ENCODE peak calls at places on chromosomes 11 and 22, in nine cellular contexts. N is effector memory CD4-positive, alpha-beta T cell; B is psoas muscle; H is right lobe of liver; C is body of pancreas; S is endothelial cell of umbilical vein; D is pancreas; G is adrenal gland; W is mesenchymal stem cell. R is an unnamed sample.

GRCh38 chr11:75524576-75525432 is 937 bp downstream of the GDPD5 start:
- DNase-seq in S (peak), G (no peak), C (peak), B (no peak), D (peak), N (peak), W (no peak), H (no peak), R (no peak)

GRCh38 chr22:22818202-22818538 is 69.4 kb upstream of the IGLL5 start:
- DNase-seq in B (no peak), H (no peak), N (no peak), C (no peak), W (no peak), S (no peak), D (no peak), G (no peak), R (no peak)

GRCh38 chr11:36469881-36470802 is 39.9 kb downstream of the TRAF6 start:
- DNase-seq in S (no peak), C (no peak), N (no peak), H (no peak), G (no peak), B (no peak), D (no peak), W (peak), R (no peak)

GRCh38 chr11:1336836-1337646 is 27.6 kb upstream of the TOLLIP start:
- DNase-seq in C (no peak), N (peak), H (peak), D (peak), B (peak), S (no peak), W (no peak), G (peak), R (no peak)

GRCh38 chr11:93476796-93477195 is 66.4 kb downstream of the SMCO4 start:
- DNase-seq in W (peak), C (no peak), H (no peak), D (no peak), N (no peak), B (no peak), S (no peak), G (no peak), R (peak)

GRCh38 chr11:66881436-66881835 is 24.6 kb downstream of the LRFN4 start:
- DNase-seq in G (no peak), D (peak), N (no peak), C (no peak), W (no peak), S (no peak), B (no peak), H (no peak), R (no peak)

GRCh38 chr22:20298110-20298802 is 21.6 kb downstream of the DGCR6L start:
- DNase-seq in G (no peak), H (no peak), D (peak), C (no peak), S (no peak), W (no peak), N (no peak), B (no peak), R (no peak)

GRCh38 chr11:14746857-14747256 is 103.3 kb downstream of the PDE3B start:
- DNase-seq in N (no peak), G (no peak), C (no peak), S (no peak), W (no peak), D (no peak), H (no peak), B (no peak), R (no peak)

GRCh38 chr11:131522851-131523250 is 152.4 kb downstream of the NTM start:
- DNase-seq in W (no peak), B (no peak), D (no peak), G (no peak), N (no peak), C (no peak), H (no peak), S (no peak), R (no peak)

GRCh38 chr11:114685097-114685496 is 6.8 kb downstream of the NXPE2 start:
- DNase-seq in B (no peak), W (no peak), G (no peak), H (no peak), D (no peak), N (no peak), C (no peak), S (no peak), R (no peak)

GRCh38 chr11:112748713-112749481 is 212.3 kb upstream of the NCAM1 start:
- DNase-seq in N (no peak), G (no peak), D (no peak), B (no peak), W (no peak), H (no peak), S (no peak), C (no peak), R (no peak)

GRCh38 chr22:38756631-38757463 is 1.0 kb upstream of the SUN2 start:
- DNase-seq in W (no peak), B (no peak), H (no peak), G (no peak), N (no peak), S (peak), D (no peak), C (peak), R (no peak)

GRCh38 chr22:28108851-28109250 is 189.8 kb upstream of the PITPNB start:
- DNase-seq in N (no peak), H (no peak), S (no peak), W (no peak), G (no peak), D (no peak), C (no peak), B (no peak), R (no peak)

GRCh38 chr22:28105396-28105795 is 186.3 kb upstream of the PITPNB start:
- DNase-seq in D (no peak), G (no peak), C (no peak), H (no peak), N (no peak), W (peak), B (no peak), S (no peak), R (no peak)

GRCh38 chr22:28103596-28103995 is 184.5 kb upstream of the PITPNB start:
- DNase-seq in H (no peak), W (no peak), C (no peak), B (no peak), S (no peak), D (no peak), G (no peak), N (no peak), R (no peak)

GRCh38 chr22:28106601-28107000 is 187.5 kb upstream of the PITPNB start:
- DNase-seq in W (no peak), N (no peak), S (no peak), C (no peak), B (no peak), H (no peak), G (no peak), D (no peak), R (no peak)

DNA sequence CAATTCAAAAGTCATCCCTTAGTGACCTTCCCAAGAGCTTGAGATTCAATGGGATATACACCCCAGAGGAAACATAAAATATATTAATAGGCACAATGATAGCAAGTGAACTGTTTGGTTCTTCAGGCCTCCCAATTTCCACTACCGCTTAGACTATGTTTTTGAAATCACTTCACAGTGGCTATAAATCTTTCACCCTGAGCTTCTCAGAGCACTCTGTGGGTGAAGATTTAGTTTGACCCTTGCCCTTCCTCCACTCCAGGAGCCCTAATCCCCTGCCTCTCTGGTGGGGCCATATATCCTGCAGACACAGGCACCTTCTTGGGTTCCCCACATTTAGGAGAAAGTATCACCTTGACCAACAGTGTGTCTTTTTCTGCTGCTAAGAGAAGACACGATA is 186.9 kb upstream of the PITPNB start:
- DNase-seq in S (no peak), H (no peak), B (no peak), W (no peak), N (no peak), D (no peak), C (no peak), G (no peak), R (no peak)
- H3K4me3 ChIP-seq in S (no peak), H (no peak), B (no peak), W (no peak), N (no peak), D (no peak), C (no peak), G (no peak), R (no peak)

GRCh38 chr11:3162410-3163240 is 2.5 kb downstream of the OSBPL5 start:
- DNase-seq in N (no peak), B (peak), C (peak), W (no peak), H (no peak), G (no peak), D (peak), S (no peak), R (no peak)

GRCh38 chr11:3164540-3165151 is 464 bp downstream of the OSBPL5 start:
- DNase-seq in B (no peak), H (no peak), W (no peak), S (peak), C (peak), G (no peak), D (peak), N (no peak), R (peak)

GRCh38 chr11:3165152-3165705 is at the start of gene OSBPL5:
- DNase-seq in C (peak), H (no peak), B (peak), S (peak), W (peak), D (peak), G (peak), N (peak), R (peak)

GRCh38 chr11:3163241-3163981 is 1.7 kb downstream of the OSBPL5 start:
- DNase-seq in H (no peak), N (no peak), C (peak), G (no peak), W (no peak), B (peak), D (peak), S (no peak), R (no peak)

DNA sequence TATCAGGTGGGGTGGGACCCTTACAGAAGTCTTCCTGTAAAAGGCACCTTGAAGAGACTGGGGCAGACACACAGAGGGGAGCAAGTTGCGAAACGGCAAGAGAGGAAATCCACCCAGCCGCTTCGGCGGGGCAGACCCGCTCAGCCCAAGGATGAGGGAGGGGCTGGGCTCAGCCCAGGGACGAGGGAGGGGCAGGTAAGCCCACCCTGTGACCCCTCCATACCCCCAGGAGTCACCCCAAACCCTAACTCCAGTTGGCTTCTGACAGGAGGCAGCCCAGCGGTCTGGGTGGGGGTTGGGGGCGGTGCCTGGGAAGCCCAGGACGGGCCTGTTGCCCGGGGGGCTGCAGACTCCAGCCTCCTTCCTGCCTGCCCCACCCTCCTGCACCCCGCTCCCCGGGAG is 971 bp downstream of the OSBPL5 start:
- DNase-seq in N (no peak), C (peak), H (no peak), G (no peak), B (peak), D (peak), S (no peak), W (no peak), R (no peak)
- H3K27ac ChIP-seq in N (no peak), C (no peak), H (peak), G (no peak), B (peak), D (no peak), S (no peak), W (no peak), R (no peak)

DNA sequence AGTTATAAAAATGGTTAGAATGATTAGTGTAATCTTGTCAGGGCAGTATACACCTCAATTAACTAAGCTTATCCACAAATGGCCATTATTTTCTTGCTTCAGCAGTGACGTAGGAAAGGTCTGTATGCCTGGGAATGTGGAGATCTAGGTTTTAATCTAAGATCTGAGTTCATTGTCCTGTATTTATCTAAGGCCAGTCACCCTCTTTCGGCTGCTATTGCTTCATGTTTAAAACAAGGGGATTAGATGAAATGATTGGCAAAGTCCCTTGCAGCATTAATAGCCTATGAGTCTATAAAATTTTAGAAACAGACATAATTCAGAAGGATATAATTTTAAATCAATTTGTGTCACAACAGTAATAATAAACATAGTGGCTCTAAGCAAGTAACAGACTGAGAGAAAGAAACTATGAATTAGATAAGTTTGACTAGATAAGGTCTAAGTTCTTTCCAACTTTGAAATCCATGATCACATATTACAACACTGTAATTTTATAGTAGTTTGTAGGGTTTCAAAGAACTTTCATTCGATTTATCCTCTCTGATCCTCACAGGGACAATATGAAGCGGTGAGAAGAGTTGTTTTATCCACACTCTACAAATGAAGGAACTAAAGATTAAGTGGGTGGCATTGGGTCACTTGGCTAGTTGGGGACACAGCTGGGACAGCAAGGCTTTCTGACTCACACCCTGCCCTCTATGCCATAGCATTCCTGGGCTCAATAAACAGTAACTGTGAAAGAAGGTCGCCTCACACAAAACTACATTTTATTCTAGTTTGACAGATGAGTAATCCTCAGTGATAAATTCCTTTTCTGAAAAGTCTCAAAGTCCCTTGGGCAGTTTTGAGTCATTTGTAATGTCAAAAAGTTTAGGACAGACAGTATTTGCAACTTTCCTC is 60.6 kb upstream of the RDX start:
- DNase-seq in S (peak), G (peak), N (no peak), D (no peak), C (peak), W (peak), B (no peak), H (no peak), R (peak)
- H3K4me3 ChIP-seq in S (no peak), G (peak), N (no peak), D (no peak), C (no peak), W (no peak), B (no peak), H (no peak), R (no peak)

GRCh38 chr11:130404727-130405126 is 23.7 kb downstream of the ADAMTS8 start:
- DNase-seq in G (no peak), S (no peak), N (no peak), H (no peak), B (no peak), C (no peak), D (no peak), W (no peak), R (no peak)

GRCh38 chr11:130405428-130405827 is 23.0 kb downstream of the ADAMTS8 start:
- DNase-seq in D (no peak), G (no peak), N (no peak), W (no peak), C (no peak), B (no peak), S (no peak), H (no peak), R (no peak)

GRCh38 chr11:130403967-130404366 is 24.4 kb downstream of the ADAMTS8 start:
- DNase-seq in H (no peak), G (no peak), B (no peak), S (no peak), W (no peak), N (no peak), C (no peak), D (no peak), R (no peak)

GRCh38 chr11:130400793-130401483 is 27.5 kb downstream of the ADAMTS8 start:
- DNase-seq in C (no peak), N (no peak), B (no peak), S (no peak), D (no peak), H (no peak), G (no peak), W (peak), R (peak)

DNA sequence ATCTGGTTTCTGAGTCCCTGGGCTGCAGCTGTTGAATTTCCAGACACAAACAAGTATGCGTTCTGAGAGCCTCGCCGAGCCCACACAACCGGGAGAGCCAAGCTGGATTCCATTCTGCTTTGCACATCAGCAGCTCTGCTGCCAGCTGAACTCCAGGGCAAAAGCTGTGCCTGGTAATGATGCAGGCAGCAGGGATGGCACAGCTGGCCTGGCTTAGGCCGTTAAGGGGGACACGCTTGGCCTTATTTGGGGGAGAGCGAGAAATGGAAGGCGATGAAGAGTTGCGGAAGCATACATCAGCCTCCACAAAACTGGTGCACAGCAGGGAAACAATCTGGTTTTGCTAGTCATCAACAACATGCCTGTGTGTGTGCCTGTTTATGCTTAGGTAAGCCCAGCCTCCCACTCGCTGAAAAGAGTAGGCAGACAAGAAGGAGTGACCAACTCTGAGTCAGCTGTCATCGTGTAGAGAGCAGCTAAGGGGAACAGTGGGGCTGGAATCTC is 25.1 kb downstream of the ADAMTS8 start:
- DNase-seq in W (peak), D (no peak), H (no peak), C (peak), G (no peak), N (no peak), S (no peak), B (peak), R (peak)
- H3K27ac ChIP-seq in W (peak), D (no peak), H (no peak), C (no peak), G (no peak), N (no peak), S (no peak), B (peak), R (peak)

GRCh38 chr22:31749636-31750364 is at the start of gene PRR14L:
- DNase-seq in B (peak), N (peak), S (peak), D (peak), H (peak), G (peak), C (peak), W (peak), R (peak)

GRCh38 chr22:31748490-31748889 is 1.4 kb downstream of the PRR14L start:
- DNase-seq in H (no peak), B (no peak), C (no peak), G (no peak), D (no peak), N (no peak), S (no peak), W (no peak), R (no peak)

GRCh38 chr22:31752096-31752847 is 1.5 kb upstream of the DEPDC5 start:
- DNase-seq in N (no peak), W (no peak), S (no peak), G (no peak), B (no peak), H (no peak), C (no peak), D (no peak), R (no peak)

GRCh38 chr22:31753005-31753633 is 700 bp upstream of the DEPDC5 start:
- DNase-seq in S (no peak), H (peak), B (peak), D (peak), G (peak), C (peak), N (no peak), W (peak), R (peak)

DNA sequence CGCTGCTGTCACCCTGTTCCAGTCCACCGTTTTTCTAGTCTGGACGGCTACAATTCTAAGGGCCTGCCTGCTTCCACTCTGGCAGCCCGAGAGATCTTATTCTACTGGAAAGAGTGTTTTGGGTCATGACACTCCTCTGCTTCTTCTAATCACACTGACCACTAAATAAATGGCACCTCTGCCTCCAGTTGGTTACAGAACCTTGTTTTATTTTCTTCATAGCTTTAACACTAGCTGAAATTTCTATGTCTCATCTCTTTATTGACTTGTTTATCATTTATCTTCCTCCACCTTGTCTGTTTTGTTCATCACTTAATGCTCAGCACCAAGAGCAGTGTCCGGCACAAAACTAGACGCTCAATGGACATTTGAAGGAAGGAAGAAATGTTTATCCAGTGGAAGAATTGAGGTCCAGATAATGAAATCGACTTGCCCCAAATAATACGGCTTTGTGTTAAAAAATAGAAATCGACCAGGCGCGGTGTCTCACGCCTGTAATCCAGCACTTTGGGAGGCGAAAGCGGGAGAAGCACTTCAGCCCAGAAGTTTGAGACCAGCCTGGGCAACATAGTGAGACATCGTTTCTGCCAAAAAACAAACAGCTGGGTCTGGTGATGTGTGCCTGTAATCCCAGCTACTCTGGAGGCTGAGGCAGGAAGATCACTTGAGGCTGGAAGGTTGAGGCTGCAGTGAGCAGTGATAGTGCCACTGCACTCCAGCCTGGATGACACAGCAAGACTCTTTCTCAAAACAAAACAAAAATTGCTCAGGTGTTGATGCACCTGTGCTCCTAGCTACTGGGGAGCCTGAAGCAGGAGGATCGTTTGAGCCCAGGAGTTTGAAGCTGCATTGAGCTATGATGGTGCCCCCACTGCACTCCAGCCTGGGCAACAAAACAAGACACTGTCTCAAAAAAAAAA is 693 bp upstream of the PRR14L start:
- DNase-seq in G (no peak), D (no peak), C (no peak), W (no peak), B (no peak), N (no peak), S (no peak), H (no peak), R (no peak)
- H3K4me3 ChIP-seq in G (peak), D (no peak), C (no peak), W (peak), B (peak), N (peak), S (no peak), H (peak), R (peak)